ENCODE peak calls at places on chromosomes 4 and X, in five cellular contexts. L, P, N, Z and S are unnamed samples.

GRCh38 chrX:20712811-20713210 is 446.1 kb upstream of the RPS6KA3 start:
- DNase-seq in L (no peak), P (no peak), N (no peak), Z (no peak), S (no peak)

GRCh38 chr4:4519296-4519898 is 22.5 kb downstream of the STX18 start:
- DNase-seq in L (no peak), P (no peak), N (no peak), Z (peak), S (peak)

GRCh38 chr4:25347473-25347872 is 29.6 kb upstream of the ANAPC4 start:
- DNase-seq in L (no peak), P (no peak), N (no peak), Z (no peak), S (no peak)

GRCh38 chr4:59339631-59340030 is 1860.5 kb upstream of the ADGRL3 start:
- DNase-seq in L (no peak), P (no peak), N (no peak), Z (no peak), S (no peak)

GRCh38 chrX:11757729-11758399 is at the start of gene MSL3:
- DNase-seq in L (no peak), P (peak), N (peak), Z (peak), S (peak)

GRCh38 chrX:20139966-20140365 is 1.7 kb downstream of the EIF1AX start:
- DNase-seq in L (no peak), P (no peak), N (no peak), Z (peak), S (no peak)

GRCh38 chrX:39012561-39013209 is 211.4 kb downstream of the MID1IP1 start:
- DNase-seq in L (no peak), P (no peak), N (no peak), Z (peak), S (no peak)

GRCh38 chr4:16516796-16517413 is 290.6 kb upstream of the TAPT1 start:
- DNase-seq in L (no peak), P (no peak), N (peak), Z (peak), S (no peak)

GRCh38 chr4:112287258-112287873 is 1.7 kb upstream of the TIFA start:
- DNase-seq in L (no peak), P (no peak), N (no peak), Z (no peak), S (no peak)

GRCh38 chrX:47218920-47219815 is 687 bp downstream of the CDK16 start:
- DNase-seq in L (peak), P (peak), N (peak), Z (no peak), S (peak)

GRCh38 chr4:146004730-146005129 is 66.1 kb upstream of the ZNF827 start:
- DNase-seq in L (no peak), P (no peak), N (no peak), Z (no peak), S (no peak)

GRCh38 chrX:100413231-100413630 is 3.2 kb upstream of the PCDH19 start:
- DNase-seq in L (no peak), P (no peak), N (no peak), Z (peak), S (peak)

GRCh38 chr4:114921790-114922581 is 191.4 kb downstream of the NDST4 start:
- DNase-seq in L (no peak), P (peak), N (no peak), Z (no peak), S (no peak)

GRCh38 chrX:18861436-18861950 is 122.4 kb downstream of the PHKA2 start:
- DNase-seq in L (no peak), P (no peak), N (no peak), Z (no peak), S (no peak)

GRCh38 chr4:54229631-54230478 is 762 bp downstream of the PDGFRA start:
- DNase-seq in L (no peak), P (peak), N (no peak), Z (peak), S (no peak)

GRCh38 chr4:156312261-156312847 is 358.7 kb upstream of the CTSO start:
- DNase-seq in L (no peak), P (no peak), N (no peak), Z (no peak), S (no peak)

GRCh38 chr4:83189631-83190136 is 75.2 kb upstream of the PLAC8 start:
- DNase-seq in L (no peak), P (no peak), N (no peak), Z (no peak), S (no peak)

GRCh38 chrX:130109429-130110378 is 593 bp downstream of the ELF4 start:
- DNase-seq in L (no peak), P (peak), N (no peak), Z (peak), S (no peak)

GRCh38 chr4:123939621-123940020 is 543.0 kb downstream of the SPRY1 start:
- DNase-seq in L (no peak), P (no peak), N (no peak), Z (peak), S (peak)

GRCh38 chrX:100650841-100651240 is 6.8 kb downstream of the SRPX2 start:
- DNase-seq in L (no peak), P (no peak), N (no peak), Z (no peak), S (no peak)

GRCh38 chrX:2614911-2615310 is 76.2 kb upstream of the CD99 start:
- DNase-seq in L (no peak), P (no peak), N (no peak), Z (peak), S (no peak)

GRCh38 chr4:149549911-149550310 is 265.7 kb downstream of the IQCM start:
- DNase-seq in L (no peak), P (no peak), N (no peak), Z (no peak), S (peak)

GRCh38 chr4:65719635-65720034 is 49.3 kb upstream of the EPHA5 start:
- DNase-seq in L (no peak), P (no peak), N (no peak), Z (no peak), S (no peak)

GRCh38 chr4:25814323-25814722 is 48.5 kb downstream of the SEL1L3 start:
- DNase-seq in L (no peak), P (peak), N (no peak), Z (peak), S (peak)

GRCh38 chrX:104392350-104392749 is 137.6 kb upstream of the ESX1 start:
- DNase-seq in L (no peak), P (no peak), N (no peak), Z (no peak), S (peak)

GRCh38 chr4:122875949-122876348 is 46.4 kb downstream of the NUDT6 start:
- DNase-seq in L (no peak), P (no peak), N (no peak), Z (no peak), S (no peak)

GRCh38 chr4:122873146-122873545 is 46.5 kb downstream of the FGF2 start:
- DNase-seq in L (no peak), P (no peak), N (no peak), Z (no peak), S (no peak)

GRCh38 chr4:122874194-122874593 is 47.6 kb downstream of the FGF2 start:
- DNase-seq in L (no peak), P (no peak), N (no peak), Z (peak), S (peak)

GRCh38 chr4:122876456-122876855 is 45.9 kb downstream of the NUDT6 start:
- DNase-seq in L (no peak), P (no peak), N (no peak), Z (peak), S (no peak)

GRCh38 chr4:122873752-122874151 is 47.1 kb downstream of the FGF2 start:
- DNase-seq in L (no peak), P (no peak), N (no peak), Z (peak), S (peak)
- H3K27ac ChIP-seq in L (no peak), P (no peak), N (no peak), Z (peak), S (no peak)

GRCh38 chr4:86595426-86595805 is 1.3 kb downstream of the PTPN13 start:
- DNase-seq in L (no peak), P (no peak), N (no peak), Z (peak), S (no peak)

GRCh38 chr4:86593726-86594558 is at the start of gene PTPN13:
- DNase-seq in L (peak), P (peak), N (peak), Z (peak), S (peak)

GRCh38 chr4:86594559-86595425 is 677 bp downstream of the PTPN13 start:
- DNase-seq in L (no peak), P (peak), N (peak), Z (peak), S (peak)

GRCh38 chr4:86596802-86597201 is 2.7 kb downstream of the PTPN13 start:
- DNase-seq in L (no peak), P (no peak), N (no peak), Z (peak), S (no peak)

DNA sequence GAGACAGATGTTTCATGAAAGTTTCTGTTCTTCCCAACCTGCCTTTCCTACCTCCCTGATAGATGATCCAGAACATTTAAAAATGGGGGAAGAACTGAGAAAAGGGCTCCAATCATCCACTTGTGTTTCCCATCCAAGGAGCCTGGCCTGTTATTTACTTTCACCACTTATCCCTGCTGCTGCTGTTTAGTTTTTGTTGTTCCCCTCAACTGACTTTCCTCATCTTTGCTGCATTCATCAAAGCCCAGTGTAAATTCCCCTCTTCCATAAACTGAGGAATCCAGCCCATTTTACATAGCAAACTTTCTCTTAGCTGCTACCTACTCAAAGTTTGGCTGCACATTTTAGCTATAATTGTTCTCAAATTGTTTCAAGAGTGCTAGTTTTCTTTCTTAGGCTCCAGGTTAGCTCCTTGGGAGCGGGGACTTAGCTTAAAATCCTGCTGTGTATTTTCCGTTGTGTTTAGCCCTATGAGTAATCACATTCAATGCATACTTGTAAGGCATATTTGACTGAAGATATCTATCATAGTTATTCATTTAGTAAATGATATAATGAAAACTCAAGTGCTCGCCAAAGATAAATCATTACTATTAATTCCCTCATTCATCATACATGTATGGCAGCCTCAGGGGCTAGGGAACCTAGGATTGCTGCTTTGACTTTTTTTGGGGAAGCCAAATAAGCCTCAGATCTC is 1.4 kb upstream of the PTPN13 start:
- DNase-seq in L (no peak), P (no peak), N (no peak), Z (peak), S (peak)
- H3K27ac ChIP-seq in L (no peak), P (peak), N (no peak), Z (no peak), S (no peak)

GRCh38 chrX:113539599-113540356 is 699.1 kb upstream of the AMOT start:
- DNase-seq in L (no peak), P (no peak), N (no peak), Z (no peak), S (no peak)
- H3K27ac ChIP-seq in L (no peak), P (no peak), N (no peak), Z (no peak), S (no peak)

DNA sequence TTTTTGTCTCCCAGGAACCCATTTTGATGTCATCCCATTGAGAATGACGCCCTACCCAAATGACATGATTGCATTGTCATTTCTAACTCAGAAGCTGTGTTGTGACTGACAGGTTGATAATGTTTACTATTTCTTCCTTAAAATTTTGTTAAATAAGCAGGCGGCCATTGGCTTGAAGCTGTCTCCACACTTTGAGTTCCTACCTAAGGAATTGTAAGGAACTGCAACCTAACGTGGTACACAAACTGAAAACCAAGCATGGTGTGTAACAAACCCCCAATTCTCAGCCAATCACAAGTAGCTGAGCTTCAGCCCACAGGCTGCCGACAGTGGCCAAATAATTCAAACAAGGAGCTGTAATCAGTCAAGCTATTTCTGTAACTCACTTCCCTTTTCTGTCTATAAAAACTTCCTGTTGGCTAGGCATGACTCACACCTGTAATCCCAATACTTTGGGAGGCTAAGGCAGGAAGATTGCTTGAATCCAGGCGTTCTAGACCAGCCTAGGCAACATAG is 2.9 kb upstream of the MND1 start:
- DNase-seq in L (no peak), P (no peak), N (no peak), Z (peak), S (no peak)
- H3K27ac ChIP-seq in L (no peak), P (no peak), N (no peak), Z (no peak), S (no peak)

GRCh38 chr4:57163530-57164459 is 53.6 kb upstream of the IGFBP7 start:
- DNase-seq in L (peak), P (peak), N (peak), Z (peak), S (peak)
- H3K27ac ChIP-seq in L (no peak), P (no peak), N (no peak), Z (peak), S (peak)

GRCh38 chrX:107752714-107753113 is 22.9 kb downstream of the TSC22D3 start:
- DNase-seq in L (no peak), P (no peak), N (no peak), Z (no peak), S (no peak)
- H3K27ac ChIP-seq in L (no peak), P (no peak), N (no peak), Z (no peak), S (peak)

DNA sequence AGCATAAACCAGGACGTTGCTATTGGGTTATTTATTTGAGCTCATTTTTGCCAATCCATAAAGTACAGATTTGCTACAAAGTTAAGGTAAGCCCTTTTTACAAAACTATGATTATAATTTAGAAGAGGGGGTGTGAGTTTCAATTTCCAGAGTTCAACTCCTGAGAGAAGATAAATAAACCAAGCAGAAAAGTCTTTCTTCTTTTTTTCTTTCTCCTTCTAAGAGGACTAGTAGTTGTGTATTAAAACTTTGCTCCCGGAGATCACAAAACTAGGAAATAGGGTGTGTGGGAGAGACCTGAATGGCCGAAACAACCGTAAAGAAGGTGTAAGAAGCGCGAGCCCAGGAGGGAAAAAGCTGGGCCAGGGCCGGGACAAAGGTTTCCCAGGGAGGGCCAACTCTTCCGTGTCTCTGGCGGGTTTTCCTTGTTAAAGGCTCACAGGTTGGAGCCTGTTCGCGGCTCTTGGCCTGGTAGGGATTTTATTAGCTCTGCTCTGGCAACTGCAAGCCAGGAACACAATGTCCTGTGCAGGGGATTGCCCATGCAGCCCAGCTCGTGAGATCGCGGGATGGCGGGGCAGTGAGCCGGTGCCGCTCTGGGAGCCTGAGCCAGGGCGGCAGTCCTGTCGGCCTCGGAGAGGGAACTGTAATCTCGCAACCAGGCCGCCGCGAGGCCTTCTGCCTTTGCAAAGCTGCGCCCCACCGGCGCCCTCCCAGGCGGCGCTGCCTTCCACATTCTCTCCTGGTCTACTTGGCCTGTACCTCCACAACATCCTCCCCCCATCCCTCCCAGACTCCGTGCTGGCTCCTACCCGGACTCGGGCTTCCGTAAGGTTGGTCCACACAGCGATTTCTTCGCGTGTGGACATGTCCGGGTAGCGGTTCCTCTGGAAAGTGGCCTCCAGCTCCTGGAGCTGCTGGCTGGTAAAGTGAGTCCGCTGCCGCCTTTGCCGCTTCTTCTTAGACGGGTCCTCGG is 2.2 kb downstream of the PITX2 start:
- DNase-seq in L (no peak), P (no peak), N (no peak), Z (no peak), S (peak)
- H3K27ac ChIP-seq in L (no peak), P (no peak), N (no peak), Z (no peak), S (peak)

GRCh38 chrX:71291381-71291780 is 7.9 kb downstream of the NONO start:
- DNase-seq in L (no peak), P (peak), N (no peak), Z (peak), S (no peak)
- H3K27ac ChIP-seq in L (no peak), P (no peak), N (no peak), Z (no peak), S (no peak)